ENCODE peak calls at places on chromosomes 12 and 14, in ten cellular contexts. N is astrocyte of the spinal cord, I is H1, U is HFFc6, E is BE2C, Y is nephron progenitor cell, K is GM12865, F is lower lobe of right lung, B is fibroblast of the aortic adventitia, G is AG10803. H is an unnamed sample.

GRCh38 chr14:90491868-90492560 is 95.2 kb downstream of the CALM1 start:
- DNase-seq in G (no peak), U (no peak), E (peak; percentile 53), I (no peak), B (no peak), F (no peak), Y (no peak), N (no peak), K (no peak), H (no peak)

GRCh38 chr12:93979189-93979588 is 169.2 kb upstream of the PLXNC1 start:
- DNase-seq in B (peak; percentile 61), N (peak; percentile 29), U (peak; percentile 35), F (no peak), I (no peak), Y (no peak), K (peak; percentile 64), E (no peak), G (no peak), H (no peak)

GRCh38 chr12:47903151-47903611 is 1.6 kb downstream of the VDR start:
- DNase-seq in F (peak; percentile 66), N (peak; percentile 88), G (peak; percentile 96), I (no peak), E (no peak), K (peak; percentile 63), B (peak; percentile 96), U (peak; percentile 25), Y (no peak), H (no peak)

GRCh38 chr12:122874081-122874480 is 21.8 kb downstream of the VPS37B start:
- DNase-seq in G (no peak), B (no peak), K (no peak), E (no peak), I (no peak), U (no peak), Y (no peak), F (no peak), N (no peak), H (no peak)

GRCh38 chr12:72612171-72612570 is 340.0 kb downstream of the TRHDE start:
- DNase-seq in E (no peak), N (no peak), I (peak; percentile 17), F (no peak), K (no peak), U (no peak), B (no peak), G (peak; percentile 1), Y (no peak), H (no peak)

GRCh38 chr14:20848316-20848954 is 42.8 kb upstream of the RNASE3 start:
- DNase-seq in B (peak; percentile 12), Y (no peak), N (peak; percentile 2), E (no peak), K (no peak), G (peak; percentile 35), U (peak; percentile 53), F (no peak), I (no peak), H (peak; percentile 32)

GRCh38 chr14:33123281-33123680 is 184.6 kb downstream of the NPAS3 start:
- DNase-seq in K (no peak), E (no peak), B (no peak), N (no peak), F (no peak), Y (no peak), U (no peak), G (no peak), I (no peak), H (no peak)

GRCh38 chr14:29528889-29529288 is 398.8 kb downstream of the PRKD1 start:
- DNase-seq in B (no peak), I (no peak), Y (no peak), K (peak; percentile 1), F (no peak), U (no peak), N (peak; percentile 17), E (no peak), G (peak; percentile 35), H (peak; percentile 40)

GRCh38 chr12:104643921-104644669 is 187.3 kb downstream of the CHST11 start:
- DNase-seq in Y (no peak), G (no peak), K (peak; percentile 83), B (no peak), N (no peak), I (no peak), F (peak; percentile 61), U (no peak), E (peak; percentile 61), H (no peak)

GRCh38 chr12:82176761-82177490 is 181.3 kb downstream of the CCDC59 start:
- DNase-seq in N (peak; percentile 22), G (peak; percentile 43), B (no peak), K (no peak), U (no peak), F (no peak), I (no peak), E (no peak), Y (no peak), H (no peak)

GRCh38 chr14:94752575-94752974 is 17.3 kb downstream of the GSC start:
- DNase-seq in E (no peak), I (no peak), Y (no peak), U (no peak), K (no peak), B (no peak), N (no peak), F (no peak), G (no peak), H (no peak)

GRCh38 chr12:57765003-57765697 is 1.7 kb downstream of the CYP27B1 start:
- DNase-seq in B (no peak), Y (peak; percentile 47), U (peak; percentile 28), N (no peak), F (peak; percentile 63), E (peak; percentile 49), I (no peak), K (peak; percentile 61), G (no peak), H (no peak)
- TF ChIP-seq CTCF in B (peak; percentile 39), Y (no peak), U (peak; percentile 74), N (peak; percentile 45), F (peak; percentile 40), E (peak; percentile 33), I (peak; percentile 41), K (peak; percentile 48), G (peak; percentile 33), H (peak; percentile 40)

DNA sequence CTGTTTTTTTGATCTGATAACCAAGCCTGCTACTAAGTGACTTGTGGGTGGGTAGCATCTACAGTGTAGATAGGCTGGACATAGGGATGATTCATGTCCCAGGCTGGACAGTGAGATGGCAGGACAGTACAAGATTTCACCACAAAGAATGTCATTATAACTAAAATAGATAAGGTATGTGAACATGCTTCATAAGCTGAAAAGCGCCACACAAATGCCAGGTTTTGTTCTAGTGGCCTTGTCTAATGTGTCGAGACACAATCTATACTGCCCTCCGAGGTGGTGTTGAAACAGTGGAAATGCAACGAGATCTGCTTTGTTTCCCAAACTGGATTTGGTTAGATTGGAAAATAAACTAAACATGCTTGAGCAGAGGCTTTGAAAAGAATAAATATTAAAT is 4.4 kb downstream of the LGALS3 start:
- DNase-seq in E (no peak), G (no peak), N (no peak), F (no peak), U (peak; percentile 65), I (no peak), B (peak; percentile 74), K (no peak), Y (no peak), H (no peak)
- TF ChIP-seq CTCF in E (peak; percentile 42), G (no peak), N (peak; percentile 28), F (no peak), U (peak; percentile 70), I (no peak), B (peak; percentile 59), K (no peak), Y (no peak), H (peak; percentile 42)

GRCh38 chr14:100074431-100075100 is 9.3 kb downstream of the EVL start:
- DNase-seq in N (no peak), I (no peak), Y (no peak), E (no peak), G (no peak), U (no peak), F (no peak), K (no peak), B (no peak), H (no peak)

GRCh38 chr14:100078216-100078780 is 13.1 kb downstream of the EVL start:
- DNase-seq in K (no peak), E (no peak), B (no peak), I (no peak), G (no peak), Y (no peak), F (no peak), N (no peak), U (no peak), H (no peak)

GRCh38 chr14:100076630-100077029 is 11.4 kb downstream of the EVL start:
- DNase-seq in Y (no peak), K (no peak), F (peak; percentile 71), I (no peak), U (peak; percentile 39), G (peak; percentile 86), N (peak; percentile 28), E (no peak), B (peak; percentile 89), H (peak; percentile 27)

GRCh38 chr14:100077441-100077840 is 12.2 kb downstream of the EVL start:
- DNase-seq in F (no peak), Y (no peak), N (no peak), G (no peak), U (no peak), I (no peak), K (no peak), E (no peak), B (no peak), H (no peak)

GRCh38 chr14:100076133-100076532 is 10.9 kb downstream of the EVL start:
- DNase-seq in U (peak; percentile 41), E (peak; percentile 32), I (peak; percentile 17), Y (no peak), N (no peak), B (peak; percentile 27), G (peak; percentile 23), F (peak; percentile 71), K (peak; percentile 61), H (no peak)
- TF ChIP-seq CTCF in U (peak; percentile 65), E (peak; percentile 45), I (peak; percentile 74), Y (peak; percentile 13), N (peak; percentile 32), B (peak; percentile 38), G (peak; percentile 34), F (peak; percentile 45), K (peak; percentile 11), H (peak; percentile 43)

DNA sequence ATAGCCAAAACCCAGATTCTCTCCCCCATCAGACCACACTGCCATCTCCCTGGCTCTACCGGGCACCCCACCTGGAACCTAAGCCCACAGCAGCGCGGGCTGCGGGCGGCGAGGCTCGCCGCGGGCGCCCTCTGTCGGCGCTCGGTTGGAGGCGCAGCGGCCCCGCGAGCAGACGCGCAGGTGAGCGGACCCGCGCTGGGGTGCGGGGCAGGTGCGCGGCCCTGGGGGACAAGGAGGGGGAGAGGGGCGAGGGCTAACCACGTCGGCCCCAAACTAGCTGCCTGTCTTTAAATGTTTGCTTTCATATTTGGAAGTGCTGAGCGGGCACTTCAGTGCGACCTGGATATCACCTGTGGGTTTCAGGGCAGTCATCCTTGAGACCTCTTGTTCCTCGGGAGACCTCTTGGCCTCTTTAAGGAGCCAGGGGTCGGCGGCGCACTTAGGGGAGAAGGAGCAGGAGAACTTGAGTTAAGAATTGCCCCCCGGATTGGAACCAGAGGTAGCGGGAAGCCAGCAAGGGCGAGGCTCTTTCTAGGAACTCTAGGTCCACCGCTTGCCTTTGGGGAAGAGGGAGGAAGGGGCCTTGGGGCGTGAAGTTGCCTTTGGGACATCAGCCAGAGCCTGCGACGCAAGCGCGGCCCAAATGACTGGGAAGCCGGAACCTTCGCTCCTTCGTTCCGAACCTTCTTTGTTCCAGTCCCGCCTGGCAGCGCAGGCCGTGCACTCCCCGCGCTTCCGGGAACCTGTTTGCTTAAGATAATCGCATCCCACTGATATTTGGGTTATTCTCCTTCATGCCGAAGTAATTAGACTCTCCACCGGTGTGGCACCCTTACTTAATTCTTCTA is 78.7 kb downstream of the NEDD1 start:
- DNase-seq in E (peak; percentile 35), B (no peak), N (no peak), I (no peak), Y (peak; percentile 56), F (peak; percentile 51), K (peak; percentile 36), U (no peak), G (no peak), H (no peak)
- TF ChIP-seq CTCF in E (peak; percentile 64), B (peak; percentile 42), N (peak; percentile 69), I (peak; percentile 83), Y (peak; percentile 73), F (peak; percentile 85), K (peak; percentile 82), U (peak; percentile 95), G (peak; percentile 41), H (peak; percentile 68)

H was measured in epithelial cell of proximal tubule.